ENCODE peak calls at places on chromosomes 16 and 17, in six cellular contexts. C, A, P, V, U and H are unnamed samples. For H3K9me3, the result is how much of the 10 kb centered on the place peaks cover.

GRCh38 chr17:44820631-44821196 is 9.4 kb downstream of the GJC1 start:
- DNase-seq in P (no peak), A (peak), C (no peak), U (peak), V (no peak), H (no peak)

GRCh38 chr16:48619547-48619946 is 9.6 kb upstream of the N4BP1 start:
- DNase-seq in U (no peak), C (no peak), V (no peak), A (no peak), P (no peak), H (no peak)

GRCh38 chr16:87492241-87492635 is 586 bp downstream of the ZCCHC14 start:
- DNase-seq in U (no peak), V (peak), P (no peak), C (no peak), A (no peak), H (no peak)

GRCh38 chr16:87303431-87303930 is 13.7 kb downstream of the C16orf95 start:
- DNase-seq in U (no peak), C (no peak), P (no peak), V (no peak), A (peak), H (no peak)

GRCh38 chr16:85820604-85821372 is 21.3 kb downstream of the COX4I1 start:
- DNase-seq in U (no peak), A (no peak), V (no peak), P (no peak), C (no peak), H (no peak)

GRCh38 chr16:12425134-12425941 is 378.3 kb downstream of the CPPED1 start:
- DNase-seq in U (peak), C (no peak), A (peak), P (no peak), V (no peak), H (no peak)

GRCh38 chr17:58575511-58575910 is 61.1 kb upstream of the MTMR4 start:
- DNase-seq in C (no peak), U (no peak), P (no peak), V (no peak), A (no peak), H (no peak)

GRCh38 chr16:88008835-88009234 is 57.6 kb downstream of the BANP start:
- DNase-seq in P (no peak), A (no peak), V (no peak), C (no peak), U (no peak), H (no peak)

GRCh38 chr17:10652984-10653680 is 4.0 kb downstream of the MYH3 start:
- DNase-seq in U (no peak), C (no peak), P (no peak), V (no peak), A (no peak), H (no peak)

DNA sequence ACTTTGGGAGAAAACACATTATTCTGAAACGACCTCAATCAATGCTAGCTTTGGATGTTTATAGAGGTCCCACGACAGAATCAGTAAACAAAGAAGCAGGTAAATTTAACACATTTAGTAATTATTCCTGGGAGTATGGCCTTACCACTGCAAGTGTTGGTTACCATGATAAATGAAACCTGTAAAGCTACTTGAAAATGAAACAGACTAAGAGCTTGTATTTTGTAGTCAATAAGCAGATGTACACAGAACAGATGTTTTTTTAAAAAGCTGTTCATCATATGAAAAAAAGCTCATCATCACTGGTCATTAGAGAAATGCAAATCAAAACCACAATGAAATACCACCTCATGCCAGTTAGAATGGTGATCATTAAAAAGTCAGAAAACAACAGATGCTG is 295.3 kb upstream of the XYLT1 start:
- DNase-seq in A (no peak), V (no peak), C (no peak), P (no peak), U (no peak), H (no peak)
- H3K9me3 ChIP-seq in A (under half), V (under half), C (under half), P (under half), U (under half), H (under half)

GRCh38 chr17:77148959-77149510 is 8.3 kb downstream of the SEC14L1 start:
- DNase-seq in C (no peak), P (no peak), V (no peak), A (no peak), U (no peak), H (no peak)
- TF ChIP-seq EP300 in C (no peak), P (no peak), V (no peak), A (no peak), U (no peak), H (no peak)

GRCh38 chr16:57213462-57213861 is 27.3 kb downstream of the RSPRY1 start:
- DNase-seq in C (no peak), A (no peak), U (no peak), P (no peak), V (no peak), H (no peak)

DNA sequence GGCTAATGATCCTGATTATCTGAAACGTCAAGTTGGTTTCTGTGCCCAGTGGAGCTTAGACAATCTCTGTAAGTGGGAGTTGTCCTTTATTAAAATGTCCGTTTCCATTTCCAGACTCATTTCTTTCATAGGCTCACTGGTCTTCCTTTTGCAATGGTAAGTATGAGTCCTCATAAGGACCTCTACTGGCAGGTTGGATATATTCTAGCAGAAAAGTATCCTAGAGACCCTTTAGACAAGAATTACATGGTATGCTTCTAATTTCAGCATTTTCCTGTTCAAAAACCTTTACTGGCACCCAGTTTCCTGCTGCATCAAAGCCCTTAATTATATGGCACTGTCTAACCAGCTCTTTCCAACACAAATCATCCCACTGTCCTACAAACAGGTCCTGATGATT is 28.1 kb upstream of the ARL2BP start:
- DNase-seq in A (peak), U (no peak), P (no peak), V (no peak), C (no peak), H (no peak)
- H3K9me3 ChIP-seq in A (under half), U (half or more), P (under half), V (under half), C (under half), H (under half)

GRCh38 chr17:2070241-2071023 is 15.5 kb downstream of the HIC1 start:
- DNase-seq in U (no peak), P (no peak), C (no peak), V (no peak), A (no peak), H (no peak)

GRCh38 chr17:2068589-2069051 is 13.7 kb downstream of the HIC1 start:
- DNase-seq in A (no peak), V (peak), C (no peak), P (no peak), U (no peak), H (no peak)

GRCh38 chr17:2071024-2071385 is 16.1 kb downstream of the HIC1 start:
- DNase-seq in A (no peak), U (no peak), V (no peak), P (no peak), C (no peak), H (no peak)

GRCh38 chr17:2074919-2075318 is 20.0 kb downstream of the HIC1 start:
- DNase-seq in U (no peak), A (no peak), V (no peak), P (no peak), C (no peak), H (no peak)

DNA sequence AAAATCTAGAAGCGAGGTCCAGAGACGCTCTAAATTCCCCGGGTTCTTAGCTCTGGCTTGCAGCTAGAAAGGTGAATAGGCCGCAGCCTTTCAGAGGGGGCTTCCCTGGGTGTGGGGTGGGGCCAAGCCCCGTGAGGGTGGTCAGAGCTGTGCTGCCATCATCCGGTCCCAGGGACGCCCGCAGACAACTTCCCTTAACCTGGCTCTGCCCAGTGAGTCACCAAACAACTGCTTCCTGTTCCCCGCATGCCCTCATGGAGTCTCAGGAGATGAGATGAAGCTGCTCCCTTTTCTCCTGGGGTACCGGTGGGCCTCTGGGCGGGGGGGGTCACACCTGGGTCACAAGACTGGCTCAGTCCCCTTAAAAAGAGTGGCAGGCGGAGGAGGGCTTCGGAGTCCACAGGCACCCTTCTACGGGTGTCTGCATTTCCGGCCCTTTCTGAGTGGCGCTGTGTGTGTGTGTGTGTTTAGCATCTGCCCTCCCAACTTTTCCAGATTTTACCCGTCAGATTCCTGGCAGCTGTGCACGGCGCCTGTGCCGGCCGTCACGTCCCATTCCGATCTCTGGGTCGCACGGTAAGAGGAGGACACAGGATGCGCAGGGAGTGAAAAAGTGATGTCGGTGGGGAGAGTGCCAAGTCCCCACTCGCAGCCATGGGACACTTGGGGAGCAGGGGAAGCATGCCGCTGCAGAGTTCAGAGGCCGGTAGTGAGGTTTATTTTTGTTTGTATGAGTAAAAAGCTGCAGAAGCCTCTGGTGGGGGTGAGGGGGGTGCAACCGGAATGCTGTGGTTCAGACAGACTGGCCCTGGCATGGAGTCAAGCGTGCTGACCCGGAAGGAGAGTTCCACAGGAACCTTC is 16.7 kb downstream of the HIC1 start:
- DNase-seq in A (no peak), C (no peak), U (no peak), V (no peak), P (peak), H (peak)
- TF ChIP-seq EP300 in A (no peak), C (no peak), U (no peak), V (no peak), P (peak), H (peak)

GRCh38 chr16:916400-916799 is 54.4 kb downstream of the LMF1 start:
- DNase-seq in C (no peak), A (no peak), P (no peak), U (no peak), V (no peak), H (no peak)
- H3K9me3 ChIP-seq in C (under half), A (under half), P (under half), U (under half), V (under half), H (under half)